ENCODE peak calls at places on chromosome 15, in seven cellular contexts. F is GM06990; L is stimulated activated CD4-positive, alpha-beta T cell treated with anti-CD3 and anti-CD28 coated beads, Interleukin-12 subunit alpha, Interleukin-12 subunit beta, amount 100 ng/mL, for 4 hours; K is non-pigmented ciliary epithelial cell; G is neuronal stem cell; A is HT1080; O is PC-3. S is an unnamed sample.
A peak's percentile ranks its signal among the peaks of the same experiment; 100 is the strongest.

GRCh38 chr15:88604381-88604951 is 16.7 kb upstream of the AEN start:
- DNase-seq in A (no peak), G (no peak), L (no peak), O (no peak), K (no peak), F (no peak), S (no peak)

GRCh38 chr15:50879016-50879415 is 29.5 kb upstream of the AP4E1 start:
- DNase-seq in O (no peak), G (no peak), K (no peak), F (peak; percentile 46), L (no peak), A (no peak), S (peak; percentile 68)

GRCh38 chr15:69751575-69751974 is 299.0 kb downstream of the RPLP1 start:
- DNase-seq in L (no peak), O (no peak), F (no peak), A (no peak), K (no peak), G (no peak), S (no peak)

GRCh38 chr15:84400820-84401219 is 165.2 kb downstream of the GOLGA6L4 start:
- DNase-seq in G (no peak), L (no peak), F (no peak), K (no peak), O (no peak), A (no peak), S (no peak)

GRCh38 chr15:75022808-75023193 is 589 bp upstream of the PPCDC start:
- DNase-seq in A (no peak), L (no peak), K (no peak), F (no peak), O (no peak), G (no peak), S (no peak)

GRCh38 chr15:96327155-96327741 is 3.3 kb upstream of the NR2F2 start:
- DNase-seq in L (no peak), A (peak; percentile 90), K (peak; percentile 77), F (no peak), G (no peak), O (peak; percentile 90), S (no peak)

GRCh38 chr15:41832875-41833274 is 5.0 kb downstream of the JMJD7 start:
- DNase-seq in G (no peak), F (no peak), L (no peak), A (no peak), O (peak; percentile 81), K (no peak), S (no peak)

GRCh38 chr15:31078461-31078860 is 23.1 kb downstream of the TRPM1 start:
- DNase-seq in F (no peak), A (no peak), L (no peak), K (no peak), G (no peak), O (no peak), S (no peak)

GRCh38 chr15:69074843-69075224 is 60.3 kb downstream of the NOX5 start:
- DNase-seq in K (no peak), L (no peak), A (no peak), F (no peak), O (peak; percentile 52), G (no peak), S (no peak)

GRCh38 chr15:28091313-28091712 is 7.8 kb downstream of the OCA2 start:
- DNase-seq in O (no peak), K (no peak), G (no peak), L (no peak), A (no peak), F (no peak), S (no peak)

GRCh38 chr15:79376383-79376782 is 55.8 kb upstream of the MINAR1 start:
- DNase-seq in K (no peak), F (no peak), A (no peak), L (no peak), G (no peak), O (no peak), S (no peak)